ENCODE peak calls at places on chromosomes 4 and X, in four cellular contexts. G, Y, H and K are unnamed samples.

GRCh38 chr4:52837716-52838558 is 24.2 kb upstream of the RASL11B start:
- DNase-seq in G (no peak), Y (no peak), H (no peak), K (no peak)

GRCh38 chrX:39935414-39936064 is 162.2 kb downstream of the BCOR start:
- DNase-seq in H (no peak), Y (no peak), G (peak; percentile 55), K (no peak)

GRCh38 chrX:134868766-134869495 is 121.9 kb upstream of the SMIM10 start:
- DNase-seq in Y (no peak), G (no peak), H (no peak), K (no peak)

GRCh38 chr4:83629945-83630684 is 94.2 kb downstream of the GPAT3 start:
- DNase-seq in H (no peak), G (no peak), Y (peak; percentile 88), K (no peak)

GRCh38 chr4:44150091-44150576 is 298.5 kb downstream of the KCTD8 start:
- DNase-seq in H (no peak), Y (no peak), G (no peak), K (no peak)

GRCh38 chr4:165839615-165840333 is 33.3 kb upstream of the TLL1 start:
- DNase-seq in Y (no peak), H (no peak), G (no peak), K (no peak)

GRCh38 chr4:138734746-138735145 is 280.8 kb upstream of the NOCT start:
- DNase-seq in G (no peak), Y (no peak), H (no peak), K (no peak)

GRCh38 chr4:189022441-189023035 is 883.3 kb downstream of the TRIML1 start:
- DNase-seq in G (no peak), Y (no peak), H (no peak), K (no peak)

GRCh38 chrX:108366644-108367406 is 71.4 kb downstream of the COL4A6 start:
- DNase-seq in Y (no peak), G (no peak), H (no peak), K (no peak)

GRCh38 chr4:89898304-89898716 is 3.7 kb downstream of the MMRN1 start:
- DNase-seq in Y (no peak), H (no peak), G (peak; percentile 23), K (no peak)

GRCh38 chr4:7435411-7436095 is 823 bp upstream of the PSAPL1 start:
- DNase-seq in G (no peak), Y (no peak), H (no peak), K (no peak)

GRCh38 chr4:167906851-167907250 is 185.5 kb upstream of the ANXA10 start:
- DNase-seq in H (no peak), Y (no peak), G (no peak), K (no peak)
- TF ChIP-seq CTCF in H (no peak), Y (no peak), G (no peak), K (no peak)

GRCh38 chrX:2875798-2876399 is 47.2 kb downstream of the GYG2 start:
- DNase-seq in H (no peak), Y (no peak), G (no peak), K (no peak)
- TF ChIP-seq CTCF in H (no peak), Y (peak; percentile 32), G (peak; percentile 83), K (peak; percentile 46)

GRCh38 chr4:98828801-98829200 is 100.1 kb downstream of the EIF4E start:
- DNase-seq in Y (peak; percentile 27), H (no peak), G (peak; percentile 34), K (no peak)
- TF ChIP-seq CTCF in Y (no peak), H (no peak), G (peak; percentile 54), K (no peak)

DNA sequence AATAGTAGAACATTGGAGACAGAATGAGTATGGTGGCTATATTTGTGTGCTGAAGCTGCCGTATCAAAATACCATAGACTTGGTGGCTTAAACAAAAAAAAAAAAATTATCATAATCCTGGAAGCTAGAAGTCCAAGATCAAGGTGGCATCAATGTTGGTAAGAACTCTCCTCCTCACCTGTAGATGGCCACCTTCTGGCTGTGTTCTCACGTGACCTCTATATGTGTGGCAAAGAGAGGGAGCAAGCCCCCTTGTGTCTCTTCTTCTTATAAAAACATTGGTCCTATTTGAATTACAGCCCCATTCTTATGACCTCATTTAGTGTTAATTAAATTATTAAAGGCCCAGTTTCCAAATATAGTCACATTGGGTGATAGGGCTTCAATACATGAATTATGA is 1640.9 kb upstream of the PCDH7 start:
- DNase-seq in Y (no peak), G (no peak), H (no peak), K (no peak)
- TF ChIP-seq CTCF in Y (no peak), G (peak; percentile 33), H (no peak), K (no peak)

DNA sequence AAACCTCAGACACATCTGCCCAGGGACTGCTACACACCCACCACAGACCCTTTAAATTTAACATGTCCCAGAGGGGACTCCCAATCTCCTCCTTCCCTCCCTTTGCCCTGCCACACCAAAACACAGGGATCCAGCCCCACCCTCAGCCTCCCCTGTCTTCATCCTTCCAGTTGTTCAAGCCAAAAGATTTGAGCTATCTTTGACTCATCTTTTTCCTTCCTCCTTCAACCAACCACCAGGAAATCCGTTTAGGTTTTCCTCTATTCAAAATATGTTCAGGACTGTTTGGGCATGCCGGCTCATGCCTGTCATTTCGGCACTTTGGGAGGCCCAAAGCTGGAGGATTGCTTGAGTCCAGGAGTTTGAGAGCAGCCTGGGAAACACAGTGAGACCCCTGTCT is 6.9 kb upstream of the STK32B start:
- DNase-seq in Y (no peak), G (no peak), H (no peak), K (no peak)
- TF ChIP-seq CTCF in Y (no peak), G (no peak), H (no peak), K (no peak)

DNA sequence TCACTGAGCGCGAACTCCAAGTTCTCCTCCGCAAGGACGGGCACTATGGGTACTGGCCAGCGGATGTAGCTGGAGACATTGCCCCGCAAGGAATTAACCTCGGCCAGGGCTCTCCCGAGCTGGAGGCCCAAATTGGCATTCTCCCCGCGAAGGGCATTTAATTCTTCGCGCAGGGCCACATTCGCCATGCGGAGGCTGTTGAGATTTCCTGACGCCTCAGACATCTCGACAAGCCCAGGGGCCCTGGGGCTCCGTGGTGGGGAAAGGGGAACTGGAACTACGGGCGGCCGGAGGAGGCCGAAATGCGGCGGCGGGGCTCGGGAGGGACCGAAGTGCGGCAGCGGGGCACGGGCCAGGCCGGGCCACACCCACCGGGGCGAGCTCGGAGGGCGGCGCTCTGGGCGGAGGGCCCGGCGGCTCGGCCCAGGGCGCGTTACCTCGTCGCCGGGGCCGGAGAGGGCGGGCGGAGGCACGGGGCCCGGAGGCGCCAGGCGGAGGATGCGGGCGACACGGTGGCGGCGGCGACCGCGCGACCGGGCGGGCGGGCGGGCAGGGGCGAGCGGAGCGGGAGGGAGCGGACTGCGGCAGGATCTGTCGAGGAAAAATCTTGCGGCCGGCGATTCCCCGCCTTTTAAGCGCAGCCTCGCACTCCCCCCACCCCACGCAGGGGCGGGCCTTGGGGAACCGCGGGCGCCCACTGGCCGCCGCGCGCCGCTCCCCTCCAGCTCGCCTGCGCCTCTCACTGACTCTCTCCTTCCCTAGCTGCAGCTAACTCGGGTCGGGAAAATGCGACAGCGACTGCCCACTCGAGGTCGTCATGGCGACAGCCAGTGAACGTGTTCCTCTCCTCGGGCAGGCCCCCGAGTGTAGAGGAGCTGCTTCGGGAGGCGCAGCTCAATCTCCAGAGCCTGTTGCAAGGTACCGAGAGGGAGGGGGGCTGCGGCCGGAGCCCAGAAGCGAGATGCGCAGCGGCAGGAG is at the start of gene RTL5:
- DNase-seq in Y (peak; percentile 67), G (peak; percentile 72), H (peak; percentile 89), K (peak; percentile 79)
- TF ChIP-seq CTCF in Y (no peak), G (no peak), H (no peak), K (no peak)

DNA sequence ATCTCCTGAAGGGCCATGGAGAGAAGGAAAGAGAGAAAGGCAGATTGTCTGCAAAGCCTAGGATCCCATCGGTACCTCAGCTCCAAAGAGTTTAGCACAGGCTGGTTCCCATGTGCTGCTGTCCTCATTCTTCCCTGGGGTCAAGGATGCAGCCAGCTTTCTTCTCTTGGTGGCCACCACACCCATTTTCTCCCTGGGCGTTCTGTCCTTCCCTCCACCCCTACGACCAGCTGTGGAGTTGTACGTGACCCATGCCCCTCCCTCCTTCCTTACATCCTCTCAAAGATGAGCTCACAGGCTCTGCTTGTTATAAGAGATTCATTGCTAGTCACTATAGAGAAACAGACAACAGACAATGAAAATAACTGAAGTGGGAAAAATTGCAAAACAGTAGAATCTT is 74.0 kb upstream of the KLF3 start:
- DNase-seq in Y (no peak), G (no peak), H (no peak), K (no peak)
- TF ChIP-seq CTCF in Y (no peak), G (no peak), H (no peak), K (no peak)